ENCODE peak calls at places on chromosome 11, in eight cellular contexts. L is mucosa of gallbladder, T is activated gamma-delta T cell treated with Interleukin-2 at 50 U/mL for 16 hours, W is anterior cingulate cortex, K is nephron progenitor cell, V is astrocyte of the spinal cord, F is EL, P is IMR-90. M is an unnamed sample.

GRCh38 chr11:123483058-123483457 is 53.0 kb downstream of the GRAMD1B start:
- DNase-seq in K (no peak), W (no peak), T (no peak), P (peak; percentile 70), F (peak; percentile 17), L (no peak), V (peak; percentile 23), M (no peak)

GRCh38 chr11:10432493-10432892 is 22.6 kb upstream of the AMPD3 start:
- DNase-seq in L (no peak), W (no peak), V (no peak), P (no peak), F (no peak), K (no peak), T (no peak), M (no peak)

GRCh38 chr11:82536706-82537105 is 197.0 kb downstream of the FAM181B start:
- DNase-seq in T (no peak), V (no peak), P (no peak), W (no peak), K (no peak), F (no peak), L (no peak), M (no peak)

GRCh38 chr11:43497144-43497543 is 138.4 kb downstream of the TTC17 start:
- DNase-seq in L (no peak), V (no peak), P (no peak), W (no peak), T (no peak), K (no peak), F (no peak), M (peak; percentile 46)

GRCh38 chr11:121767433-121767832 is 314.7 kb upstream of the SORL1-AS1 start:
- DNase-seq in W (no peak), T (no peak), V (no peak), F (no peak), P (peak; percentile 50), K (no peak), L (no peak), M (no peak)

GRCh38 chr11:68020575-68020974 is 9.9 kb upstream of the NDUFS8 start:
- DNase-seq in K (no peak), P (peak; percentile 35), W (no peak), L (no peak), V (no peak), F (peak; percentile 51), T (no peak), M (no peak)

GRCh38 chr11:34052608-34053160 is 1.2 kb downstream of the CAPRIN1 start:
- DNase-seq in L (peak; percentile 12), W (no peak), T (no peak), P (no peak), F (peak; percentile 23), V (no peak), K (peak; percentile 20), M (peak; percentile 26)

GRCh38 chr11:121714356-121714755 is 261.6 kb upstream of the SORL1-AS1 start:
- DNase-seq in V (no peak), P (peak; percentile 72), K (no peak), F (no peak), T (no peak), L (no peak), W (no peak), M (no peak)

GRCh38 chr11:73597340-73597955 is 464 bp downstream of the FAM168A start:
- DNase-seq in P (no peak), L (no peak), K (no peak), T (no peak), V (no peak), W (peak; percentile 52), F (peak; percentile 3), M (no peak)

GRCh38 chr11:11157201-11157600 is 195.8 kb downstream of the CSNK2A3 start:
- DNase-seq in K (peak; percentile 42), P (peak; percentile 8), L (no peak), W (no peak), T (peak; percentile 63), F (peak; percentile 29), V (peak; percentile 5), M (no peak)

GRCh38 chr11:57823859-57824258 is 62.3 kb downstream of the CTNND1 start:
- DNase-seq in F (no peak), K (no peak), L (no peak), T (no peak), V (no peak), W (no peak), P (no peak), M (no peak)

GRCh38 chr11:71284525-71285092 is 32.2 kb upstream of the SHANK2 start:
- DNase-seq in F (no peak), K (no peak), P (no peak), W (no peak), L (peak; percentile 29), V (no peak), T (no peak), M (peak; percentile 75)

GRCh38 chr11:75591371-75591770 is 29.3 kb downstream of the SERPINH1 start:
- DNase-seq in V (no peak), K (no peak), F (no peak), W (no peak), L (no peak), P (no peak), T (no peak), M (no peak)

GRCh38 chr11:111166655-111167054 is 78.9 kb upstream of the POU2AF2 start:
- DNase-seq in T (no peak), L (no peak), F (no peak), P (peak; percentile 11), K (no peak), V (no peak), W (no peak), M (no peak)

GRCh38 chr11:46918087-46918751 is at the start of gene LRP4:
- DNase-seq in L (no peak), P (no peak), F (peak; percentile 55), W (peak; percentile 30), T (peak; percentile 20), V (no peak), K (peak; percentile 86), M (peak; percentile 46)

GRCh38 chr11:111367411-111368284 is 11.4 kb downstream of the POU2AF1 start:
- DNase-seq in F (no peak), L (no peak), P (no peak), K (no peak), T (no peak), V (no peak), W (no peak), M (no peak)

GRCh38 chr11:74720596-74721478 is 10.4 kb downstream of the CHRDL2 start:
- DNase-seq in T (no peak), F (no peak), P (peak; percentile 89), V (no peak), W (peak; percentile 70), K (no peak), L (peak; percentile 74), M (no peak)

GRCh38 chr11:8102296-8102915 is 21.4 kb downstream of the TUB start:
- DNase-seq in W (no peak), V (no peak), T (no peak), P (no peak), K (no peak), F (no peak), L (peak; percentile 5), M (no peak)

GRCh38 chr11:96738311-96738710 is 348.5 kb downstream of the JRKL start:
- DNase-seq in F (no peak), P (no peak), T (no peak), V (no peak), K (no peak), L (no peak), W (no peak), M (no peak)

GRCh38 chr11:65186701-65187100 is 5.0 kb downstream of the CAPN1 start:
- DNase-seq in W (no peak), V (no peak), F (no peak), P (no peak), T (no peak), L (no peak), K (no peak), M (no peak)

GRCh38 chr11:69382131-69383128 is 88.5 kb downstream of the MYEOV start:
- DNase-seq in T (no peak), W (peak; percentile 33), V (no peak), L (peak; percentile 40), P (no peak), K (no peak), F (peak; percentile 34), M (peak; percentile 47)

GRCh38 chr11:706957-707816 is 1.2 kb downstream of the EPS8L2 start:
- DNase-seq in W (no peak), V (peak; percentile 24), P (no peak), F (peak; percentile 78), L (no peak), T (no peak), K (no peak), M (peak; percentile 86)

GRCh38 chr11:36532908-36533601 is 23.0 kb upstream of the TRAF6 start:
- DNase-seq in W (no peak), F (no peak), L (no peak), V (no peak), K (no peak), T (no peak), P (no peak), M (no peak)

GRCh38 chr11:70524096-70524922 is 126.0 kb downstream of the CTTN start:
- DNase-seq in V (no peak), P (peak; percentile 18), L (no peak), T (no peak), F (no peak), W (no peak), K (no peak), M (no peak)

GRCh38 chr11:870418-870817 is 27.8 kb downstream of the TSPAN4 start:
- DNase-seq in T (no peak), P (no peak), W (no peak), K (no peak), F (no peak), V (no peak), L (no peak), M (no peak)

GRCh38 chr11:93537767-93538261 is 5.4 kb downstream of the SMCO4 start:
- DNase-seq in V (no peak), T (no peak), P (peak; percentile 47), L (peak; percentile 37), K (no peak), W (peak; percentile 44), F (no peak), M (peak; percentile 47)

GRCh38 chr11:86805873-86806310 is 5.5 kb downstream of the PRSS23 start:
- DNase-seq in W (no peak), K (no peak), V (no peak), T (no peak), P (no peak), L (no peak), F (no peak), M (no peak)

GRCh38 chr11:1883342-1884122 is 8.2 kb downstream of the PRR33 start:
- DNase-seq in F (no peak), T (peak; percentile 2), P (no peak), V (no peak), W (no peak), K (no peak), L (no peak), M (no peak)

GRCh38 chr11:11346249-11346648 is 6.8 kb downstream of the CSNK2A3 start:
- DNase-seq in T (no peak), P (no peak), F (no peak), W (no peak), V (no peak), L (no peak), K (no peak), M (no peak)

GRCh38 chr11:119705362-119705761 is 23.6 kb downstream of the NECTIN1 start:
- DNase-seq in T (no peak), K (no peak), W (no peak), F (no peak), V (no peak), P (no peak), L (no peak), M (no peak)

GRCh38 chr11:68312780-68313573 is 586 bp downstream of the LRP5 start:
- DNase-seq in P (no peak), F (peak; percentile 18), K (peak; percentile 50), W (no peak), V (no peak), L (no peak), T (no peak), M (no peak)

GRCh38 chr11:122559734-122560382 is 95.7 kb upstream of the UBASH3B start:
- DNase-seq in P (peak; percentile 25), F (no peak), K (no peak), L (no peak), T (no peak), V (no peak), W (no peak), M (no peak)

GRCh38 chr11:76695133-76695532 is 24.6 kb upstream of the LRRC32 start:
- DNase-seq in K (no peak), V (no peak), W (no peak), L (no peak), T (no peak), P (no peak), F (no peak), M (no peak)

GRCh38 chr11:66950113-66950535 is 8.1 kb downstream of the PC start:
- DNase-seq in L (no peak), P (peak; percentile 94), T (no peak), W (no peak), F (peak; percentile 81), K (peak; percentile 28), V (peak; percentile 71), M (peak; percentile 80)

M was measured in small intestine.